ENCODE peak calls at places on chromosomes 5 and 9, in four cellular contexts. One of them, this sample, is unnamed.

GRCh38 chr9:137240321-137240840 is 706 bp upstream of the TUBB4B start:
- DNase-seq in GM23248: peak
- DNase-seq in H1: no peak
- DNase-seq in GM12878: no peak
- DNase-seq in this sample: no peak

GRCh38 chr5:43702815-43703214 is 99.8 kb downstream of the NNT start:
- DNase-seq in GM23248: peak
- DNase-seq in H1: no peak
- DNase-seq in GM12878: no peak
- DNase-seq in this sample: no peak

GRCh38 chr5:94469889-94470288 is 148.5 kb downstream of the KIAA0825 start:
- DNase-seq in GM23248: peak
- DNase-seq in H1: no peak
- DNase-seq in GM12878: no peak
- DNase-seq in this sample: no peak

GRCh38 chr5:2165203-2165602 is 282.5 kb upstream of the IRX4 start:
- DNase-seq in GM23248: no peak
- DNase-seq in H1: no peak
- DNase-seq in GM12878: no peak
- DNase-seq in this sample: no peak

GRCh38 chr9:116027096-116027495 is 126.5 kb upstream of the PAPPA start:
- DNase-seq in GM23248: peak
- DNase-seq in H1: no peak
- DNase-seq in GM12878: no peak
- DNase-seq in this sample: no peak

GRCh38 chr5:124512236-124512635 is 234.2 kb downstream of the ZNF608 start:
- DNase-seq in GM23248: peak
- DNase-seq in H1: no peak
- DNase-seq in GM12878: no peak
- DNase-seq in this sample: no peak

GRCh38 chr9:9257999-9258398 is 1354.8 kb downstream of the PTPRD start:
- DNase-seq in GM23248: no peak
- DNase-seq in H1: no peak
- DNase-seq in GM12878: no peak
- DNase-seq in this sample: no peak

GRCh38 chr5:38316544-38317224 is 58.3 kb downstream of the EGFLAM start:
- DNase-seq in GM23248: peak
- DNase-seq in H1: no peak
- DNase-seq in GM12878: no peak
- DNase-seq in this sample: no peak

GRCh38 chr5:135887447-135887864 is 8.2 kb downstream of the IL9 start:
- DNase-seq in GM23248: peak
- DNase-seq in H1: peak
- DNase-seq in GM12878: peak
- DNase-seq in this sample: peak

GRCh38 chr5:10440367-10440990 is 1.2 kb upstream of the ROPN1L start:
- DNase-seq in GM23248: no peak
- DNase-seq in H1: no peak
- DNase-seq in GM12878: no peak
- DNase-seq in this sample: no peak

GRCh38 chr9:20209421-20210340 is 412.6 kb downstream of the MLLT3 start:
- DNase-seq in GM23248: no peak
- DNase-seq in H1: no peak
- DNase-seq in GM12878: peak
- DNase-seq in this sample: no peak

GRCh38 chr5:98927242-98927987 is 1.4 kb downstream of the CHD1 start:
- DNase-seq in GM23248: peak
- DNase-seq in H1: no peak
- DNase-seq in GM12878: no peak
- DNase-seq in this sample: no peak

GRCh38 chr9:137462396-137463193 is 3.5 kb upstream of the NSMF start:
- DNase-seq in GM23248: no peak
- DNase-seq in H1: no peak
- DNase-seq in GM12878: no peak
- DNase-seq in this sample: no peak

GRCh38 chr5:148968311-148968710 is 94.6 kb downstream of the SH3TC2 start:
- DNase-seq in GM23248: peak
- DNase-seq in H1: no peak
- DNase-seq in GM12878: no peak
- DNase-seq in this sample: no peak

GRCh38 chr5:172943906-172944305 is 15.3 kb upstream of the RPL26L1 start:
- DNase-seq in GM23248: no peak
- DNase-seq in H1: no peak
- DNase-seq in GM12878: no peak
- DNase-seq in this sample: no peak

GRCh38 chr5:95729115-95730010 is 1.8 kb upstream of the RHOBTB3 start:
- DNase-seq in GM23248: peak
- DNase-seq in H1: no peak
- DNase-seq in GM12878: no peak
- DNase-seq in this sample: no peak

GRCh38 chr9:95910023-95910706 is 34.7 kb downstream of the ERCC6L2 start:
- DNase-seq in GM23248: no peak
- DNase-seq in H1: no peak
- DNase-seq in GM12878: no peak
- DNase-seq in this sample: no peak

GRCh38 chr5:176180339-176180738 is 57.9 kb upstream of the SIMC1 start:
- DNase-seq in GM23248: peak
- DNase-seq in H1: no peak
- DNase-seq in GM12878: no peak
- DNase-seq in this sample: no peak

GRCh38 chr5:78610163-78610583 is 38.4 kb downstream of the LHFPL2 start:
- DNase-seq in GM23248: peak
- DNase-seq in H1: no peak
- DNase-seq in GM12878: no peak
- DNase-seq in this sample: no peak

GRCh38 chr9:128340691-128341434 is 536 bp downstream of the SLC27A4 start:
- DNase-seq in GM23248: peak
- DNase-seq in H1: no peak
- DNase-seq in GM12878: no peak
- DNase-seq in this sample: no peak

GRCh38 chr9:133031496-133031911 is 707 bp downstream of the GTF3C5 start:
- DNase-seq in GM23248: peak
- DNase-seq in H1: no peak
- DNase-seq in GM12878: no peak
- DNase-seq in this sample: no peak

GRCh38 chr5:68533571-68534051 is 318.1 kb downstream of the PIK3R1 start:
- DNase-seq in GM23248: no peak
- DNase-seq in H1: no peak
- DNase-seq in GM12878: no peak
- DNase-seq in this sample: no peak

GRCh38 chr5:92944337-92944736 is 636.7 kb downstream of the NR2F1-AS1 start:
- DNase-seq in GM23248: no peak
- DNase-seq in H1: no peak
- DNase-seq in GM12878: no peak
- DNase-seq in this sample: no peak

GRCh38 chr5:103228056-103228455 is 30.5 kb upstream of the MACIR start:
- DNase-seq in GM23248: peak
- DNase-seq in H1: no peak
- DNase-seq in GM12878: no peak
- DNase-seq in this sample: no peak

GRCh38 chr5:114055318-114055788 is 306.5 kb upstream of the KCNN2 start:
- DNase-seq in GM23248: peak
- DNase-seq in H1: peak
- DNase-seq in GM12878: no peak
- DNase-seq in this sample: no peak
- TF ChIP-seq EZH2 in GM23248: no peak
- TF ChIP-seq EZH2 in H1: no peak
- TF ChIP-seq EZH2 in GM12878: no peak
- TF ChIP-seq EZH2 in this sample: peak

DNA sequence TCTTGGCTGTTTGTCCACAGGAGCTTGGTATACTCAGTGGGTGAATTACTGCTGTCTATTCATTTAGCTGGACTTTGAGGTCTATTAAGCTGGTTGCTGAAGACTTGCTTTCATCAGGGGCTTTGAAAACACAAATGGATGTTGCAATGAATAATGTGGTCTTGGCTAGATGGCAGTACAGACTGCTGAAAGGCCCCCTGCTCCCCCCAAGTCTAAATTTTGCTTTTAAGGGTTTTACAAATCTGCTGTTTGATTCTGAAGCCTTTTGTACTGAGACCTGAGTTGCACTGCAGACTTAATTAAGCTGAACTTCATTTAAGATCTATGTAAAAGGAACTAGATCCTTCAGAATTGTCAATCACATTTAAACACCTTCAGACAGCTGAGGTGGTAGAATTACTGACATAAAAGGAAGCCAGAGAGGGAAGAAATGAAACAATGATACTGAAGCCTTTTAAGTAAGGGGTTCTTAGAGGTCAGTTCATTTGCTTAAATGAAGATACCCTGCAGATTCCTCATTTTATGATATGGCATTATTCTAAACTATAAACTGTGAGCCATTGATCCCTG is 37.3 kb downstream of the KCTD16 start:
- DNase-seq in GM23248: no peak
- DNase-seq in H1: no peak
- DNase-seq in GM12878: no peak
- DNase-seq in this sample: no peak
- H3K4me3 ChIP-seq in GM23248: peak
- H3K4me3 ChIP-seq in H1: no peak
- H3K4me3 ChIP-seq in GM12878: no peak
- H3K4me3 ChIP-seq in this sample: no peak

GRCh38 chr5:139855451-139855850 is 59.8 kb downstream of the PSD2 start:
- DNase-seq in GM23248: no peak
- DNase-seq in H1: no peak
- DNase-seq in GM12878: no peak
- DNase-seq in this sample: no peak
- H3K9ac ChIP-seq in GM23248: no peak
- H3K9ac ChIP-seq in H1: no peak
- H3K9ac ChIP-seq in GM12878: no peak
- H3K9ac ChIP-seq in this sample: no peak

DNA sequence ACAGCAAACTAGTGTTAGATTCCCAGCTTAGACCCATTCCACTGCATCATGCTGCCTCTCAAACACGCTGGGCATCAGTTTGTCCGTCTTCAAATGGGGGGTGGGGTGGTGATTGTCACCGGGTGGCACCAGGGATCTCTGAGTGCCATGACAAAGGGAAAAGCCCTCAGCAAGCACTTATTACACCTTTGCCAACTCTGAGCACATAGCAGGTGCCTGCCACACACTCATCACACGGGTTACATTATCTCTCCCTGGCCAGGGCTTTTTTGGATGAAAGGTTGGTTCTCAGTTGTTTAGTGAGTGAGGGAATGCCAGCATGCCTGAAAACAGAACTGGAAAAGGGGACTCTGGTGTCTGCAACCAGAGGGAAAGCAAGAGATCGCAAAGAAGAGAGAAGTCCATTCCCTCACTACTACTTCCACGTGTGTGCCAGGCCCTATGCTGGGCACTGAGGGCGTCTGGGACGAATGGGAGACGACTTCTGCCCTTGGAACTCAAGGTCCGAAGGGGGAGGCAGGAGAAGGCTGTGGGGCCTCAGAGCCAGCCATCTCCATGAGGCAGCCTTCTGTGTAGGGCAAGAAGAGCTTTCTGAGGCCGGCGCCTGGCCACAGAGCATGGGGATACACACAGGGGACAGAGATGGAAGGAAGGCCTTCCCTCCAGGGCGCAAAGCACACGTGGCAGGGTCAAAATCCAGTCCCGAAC is 48.9 kb downstream of the PAX5 start:
- DNase-seq in GM23248: no peak
- DNase-seq in H1: no peak
- DNase-seq in GM12878: no peak
- DNase-seq in this sample: no peak
- TF ChIP-seq EZH2 in GM23248: no peak
- TF ChIP-seq EZH2 in H1: peak
- TF ChIP-seq EZH2 in GM12878: no peak
- TF ChIP-seq EZH2 in this sample: no peak

This sample was measured in SK-N-MC.